ENCODE peak calls at places on chromosomes 12 and 14, in four cellular contexts. M is heart right ventricle, G is tibial artery, K is GM23338. J is an unnamed sample.

GRCh38 chr14:61103541-61104339 is 122.7 kb downstream of the SLC38A6 start:
- DNase-seq in M (no peak), G (peak), K (peak), J (peak)

GRCh38 chr12:42742691-42743090 is 153.1 kb upstream of the PRICKLE1 start:
- DNase-seq in K (no peak), G (no peak), M (no peak), J (no peak)

GRCh38 chr12:132071001-132071810 is 72.9 kb downstream of the DDX51 start:
- DNase-seq in K (no peak), M (no peak), G (no peak), J (no peak)

GRCh38 chr12:6234214-6234613 is 34.0 kb downstream of the CD9 start:
- DNase-seq in M (no peak), K (no peak), G (no peak), J (no peak)

GRCh38 chr12:121803861-121804416 is at the start of gene SETD1B:
- DNase-seq in M (peak), K (peak), G (no peak), J (peak)

GRCh38 chr12:34344851-34345522 is 322.7 kb downstream of the ALG10 start:
- DNase-seq in M (no peak), K (no peak), G (no peak), J (no peak)

GRCh38 chr14:91595736-91596135 is 85.6 kb upstream of the PPP4R3A start:
- DNase-seq in M (no peak), K (no peak), G (no peak), J (no peak)

GRCh38 chr12:24798335-24798734 is 150.6 kb downstream of the BCAT1 start:
- DNase-seq in K (no peak), M (no peak), G (no peak), J (no peak)

GRCh38 chr12:50110127-50110761 is 1.8 kb upstream of the COX14 start:
- DNase-seq in G (peak), M (peak), K (no peak), J (peak)

GRCh38 chr12:5622280-5622679 is 190.4 kb downstream of the NTF3 start:
- DNase-seq in G (peak), M (no peak), K (no peak), J (no peak)

GRCh38 chr14:68779761-68780323 is 13.0 kb downstream of the ZFP36L1 start:
- DNase-seq in K (no peak), G (peak), M (no peak), J (peak)

GRCh38 chr12:4228122-4228580 is 45.4 kb upstream of the CCND2 start:
- DNase-seq in M (no peak), K (peak), G (no peak), J (no peak)

GRCh38 chr14:68405959-68406358 is 386.9 kb downstream of the ZFP36L1 start:
- DNase-seq in K (no peak), M (no peak), G (no peak), J (no peak)

GRCh38 chr12:51714666-51715065 is 123.6 kb downstream of the SCN8A start:
- DNase-seq in K (no peak), M (no peak), G (no peak), J (no peak)

GRCh38 chr12:116790066-116790465 is 52.0 kb downstream of the RNFT2 start:
- DNase-seq in G (no peak), M (no peak), K (no peak), J (no peak)

DNA sequence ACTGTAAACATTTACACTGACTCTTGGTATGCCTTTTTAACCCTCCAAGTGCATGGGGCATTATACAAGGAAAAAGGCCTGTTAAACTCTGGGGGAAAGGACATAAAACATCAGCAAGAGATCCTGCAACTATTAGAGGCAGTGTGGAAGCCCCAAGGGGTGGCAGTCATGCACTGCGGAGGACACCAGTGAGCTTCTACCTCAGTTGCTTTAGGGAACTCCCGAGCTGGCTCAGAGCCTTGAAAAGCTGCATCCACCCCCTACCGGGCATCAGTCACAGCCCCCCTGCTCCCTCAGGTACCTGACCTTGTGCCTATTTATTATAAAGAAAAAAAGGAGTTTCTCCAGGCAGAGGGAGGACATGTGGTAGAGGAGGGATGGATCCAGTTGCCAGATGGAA is 695.6 kb upstream of the LMO3 start:
- DNase-seq in K (peak), G (no peak), M (no peak), J (no peak)
- TF ChIP-seq CTCF in K (no peak), G (no peak), M (no peak), J (no peak)

GRCh38 chr12:86376052-86376451 is 119.9 kb upstream of the MGAT4C start:
- DNase-seq in G (no peak), M (no peak), K (peak), J (no peak)
- TF ChIP-seq CTCF in G (no peak), M (no peak), K (peak), J (no peak)

GRCh38 chr14:65369560-65369959 is 43.0 kb upstream of the FUT8 start:
- DNase-seq in K (no peak), M (no peak), G (no peak), J (no peak)
- TF ChIP-seq CTCF in K (no peak), M (no peak), G (no peak), J (no peak)

GRCh38 chr14:104770851-104771272 is 17.9 kb downstream of the SIVA1 start:
- DNase-seq in G (no peak), K (peak), M (peak), J (no peak)
- TF ChIP-seq CTCF in G (peak), K (peak), M (peak), J (no peak)

GRCh38 chr12:110934093-110934852 is 13.9 kb upstream of the MYL2 start:
- DNase-seq in G (no peak), M (no peak), K (peak), J (no peak)

GRCh38 chr12:110931315-110931728 is 10.9 kb upstream of the MYL2 start:
- DNase-seq in G (no peak), M (peak), K (peak), J (no peak)

GRCh38 chr12:110933326-110933974 is 13.1 kb upstream of the MYL2 start:
- DNase-seq in G (no peak), M (no peak), K (no peak), J (no peak)

GRCh38 chr12:110930348-110931314 is 10.3 kb upstream of the MYL2 start:
- DNase-seq in M (no peak), G (no peak), K (no peak), J (no peak)

GRCh38 chr12:110932048-110932447 is 11.7 kb upstream of the MYL2 start:
- DNase-seq in K (peak), G (no peak), M (no peak), J (no peak)
- TF ChIP-seq CTCF in K (peak), G (no peak), M (peak), J (no peak)

GRCh38 chr14:55574988-55575387 is 5.0 kb upstream of the KTN1 start:
- DNase-seq in K (no peak), M (no peak), G (no peak), J (no peak)
- TF ChIP-seq CTCF in K (no peak), M (no peak), G (no peak), J (no peak)